ENCODE peak calls at places on chromosomes 5 and 9, in seven cellular contexts. One of them, this sample, is unnamed.

GRCh38 chr5:94240616-94241287 is 377.7 kb downstream of the KIAA0825 start:
- ATAC-seq in gastrocnemius medialis: no peak
- ATAC-seq in Right ventricle myocardium superior: peak
- ATAC-seq in left lung: peak
- ATAC-seq in activated naive CD8-positive, alpha-beta T cell treated with anti-CD3 and anti-CD28 coated beads, Interleukin-2, amount 10 ng/mL, durations not matched to agents 7 days and 5 days: no peak
- ATAC-seq in activated CD4-positive, alpha-beta T cell treated with anti-CD3 and anti-CD28 coated beads for 36 hours: no peak
- ATAC-seq in HepG2: no peak
- ATAC-seq in this sample: peak

GRCh38 chr5:83914199-83914598 is 193.5 kb upstream of the HAPLN1 start:
- ATAC-seq in gastrocnemius medialis: no peak
- ATAC-seq in Right ventricle myocardium superior: peak
- ATAC-seq in left lung: no peak
- ATAC-seq in activated naive CD8-positive, alpha-beta T cell treated with anti-CD3 and anti-CD28 coated beads, Interleukin-2, amount 10 ng/mL, durations not matched to agents 7 days and 5 days: no peak
- ATAC-seq in activated CD4-positive, alpha-beta T cell treated with anti-CD3 and anti-CD28 coated beads for 36 hours: no peak
- ATAC-seq in HepG2: no peak
- ATAC-seq in this sample: no peak

GRCh38 chr9:74983709-74984108 is 31.0 kb upstream of the C9orf40 start:
- ATAC-seq in gastrocnemius medialis: no peak
- ATAC-seq in Right ventricle myocardium superior: no peak
- ATAC-seq in left lung: no peak
- ATAC-seq in activated naive CD8-positive, alpha-beta T cell treated with anti-CD3 and anti-CD28 coated beads, Interleukin-2, amount 10 ng/mL, durations not matched to agents 7 days and 5 days: no peak
- ATAC-seq in activated CD4-positive, alpha-beta T cell treated with anti-CD3 and anti-CD28 coated beads for 36 hours: no peak
- ATAC-seq in HepG2: no peak
- ATAC-seq in this sample: no peak

GRCh38 chr9:69731348-69731747 is 28.5 kb downstream of the PTAR1 start:
- ATAC-seq in gastrocnemius medialis: no peak
- ATAC-seq in Right ventricle myocardium superior: no peak
- ATAC-seq in left lung: no peak
- ATAC-seq in activated naive CD8-positive, alpha-beta T cell treated with anti-CD3 and anti-CD28 coated beads, Interleukin-2, amount 10 ng/mL, durations not matched to agents 7 days and 5 days: no peak
- ATAC-seq in activated CD4-positive, alpha-beta T cell treated with anti-CD3 and anti-CD28 coated beads for 36 hours: peak
- ATAC-seq in HepG2: no peak
- ATAC-seq in this sample: no peak

GRCh38 chr5:14268236-14268701 is 125.1 kb downstream of the TRIO start:
- ATAC-seq in gastrocnemius medialis: peak
- ATAC-seq in Right ventricle myocardium superior: no peak
- ATAC-seq in left lung: peak
- ATAC-seq in activated naive CD8-positive, alpha-beta T cell treated with anti-CD3 and anti-CD28 coated beads, Interleukin-2, amount 10 ng/mL, durations not matched to agents 7 days and 5 days: no peak
- ATAC-seq in activated CD4-positive, alpha-beta T cell treated with anti-CD3 and anti-CD28 coated beads for 36 hours: no peak
- ATAC-seq in HepG2: peak
- ATAC-seq in this sample: peak

GRCh38 chr9:38385896-38386295 is 6.6 kb upstream of the ALDH1B1 start:
- ATAC-seq in gastrocnemius medialis: no peak
- ATAC-seq in Right ventricle myocardium superior: no peak
- ATAC-seq in left lung: no peak
- ATAC-seq in activated naive CD8-positive, alpha-beta T cell treated with anti-CD3 and anti-CD28 coated beads, Interleukin-2, amount 10 ng/mL, durations not matched to agents 7 days and 5 days: no peak
- ATAC-seq in activated CD4-positive, alpha-beta T cell treated with anti-CD3 and anti-CD28 coated beads for 36 hours: no peak
- ATAC-seq in HepG2: no peak
- ATAC-seq in this sample: no peak

GRCh38 chr9:135591491-135592330 is 30.2 kb downstream of the PAEP start:
- ATAC-seq in gastrocnemius medialis: no peak
- ATAC-seq in Right ventricle myocardium superior: no peak
- ATAC-seq in left lung: no peak
- ATAC-seq in activated naive CD8-positive, alpha-beta T cell treated with anti-CD3 and anti-CD28 coated beads, Interleukin-2, amount 10 ng/mL, durations not matched to agents 7 days and 5 days: no peak
- ATAC-seq in activated CD4-positive, alpha-beta T cell treated with anti-CD3 and anti-CD28 coated beads for 36 hours: no peak
- ATAC-seq in HepG2: no peak
- ATAC-seq in this sample: no peak

GRCh38 chr5:115986358-115986757 is 24.1 kb downstream of the LVRN start:
- ATAC-seq in gastrocnemius medialis: no peak
- ATAC-seq in Right ventricle myocardium superior: peak
- ATAC-seq in left lung: no peak
- ATAC-seq in activated naive CD8-positive, alpha-beta T cell treated with anti-CD3 and anti-CD28 coated beads, Interleukin-2, amount 10 ng/mL, durations not matched to agents 7 days and 5 days: no peak
- ATAC-seq in activated CD4-positive, alpha-beta T cell treated with anti-CD3 and anti-CD28 coated beads for 36 hours: no peak
- ATAC-seq in HepG2: no peak
- ATAC-seq in this sample: no peak

GRCh38 chr5:155844541-155844940 is 482.4 kb upstream of the SGCD start:
- ATAC-seq in gastrocnemius medialis: no peak
- ATAC-seq in Right ventricle myocardium superior: no peak
- ATAC-seq in left lung: no peak
- ATAC-seq in activated naive CD8-positive, alpha-beta T cell treated with anti-CD3 and anti-CD28 coated beads, Interleukin-2, amount 10 ng/mL, durations not matched to agents 7 days and 5 days: no peak
- ATAC-seq in activated CD4-positive, alpha-beta T cell treated with anti-CD3 and anti-CD28 coated beads for 36 hours: no peak
- ATAC-seq in HepG2: no peak
- ATAC-seq in this sample: no peak

GRCh38 chr5:74240783-74241750 is 399.5 kb downstream of the ENC1 start:
- ATAC-seq in gastrocnemius medialis: no peak
- ATAC-seq in Right ventricle myocardium superior: no peak
- ATAC-seq in left lung: peak
- ATAC-seq in activated naive CD8-positive, alpha-beta T cell treated with anti-CD3 and anti-CD28 coated beads, Interleukin-2, amount 10 ng/mL, durations not matched to agents 7 days and 5 days: no peak
- ATAC-seq in activated CD4-positive, alpha-beta T cell treated with anti-CD3 and anti-CD28 coated beads for 36 hours: peak
- ATAC-seq in HepG2: no peak
- ATAC-seq in this sample: no peak

GRCh38 chr9:108049026-108049591 is 559.5 kb upstream of the KLF4 start:
- ATAC-seq in gastrocnemius medialis: no peak
- ATAC-seq in Right ventricle myocardium superior: no peak
- ATAC-seq in left lung: peak
- ATAC-seq in activated naive CD8-positive, alpha-beta T cell treated with anti-CD3 and anti-CD28 coated beads, Interleukin-2, amount 10 ng/mL, durations not matched to agents 7 days and 5 days: no peak
- ATAC-seq in activated CD4-positive, alpha-beta T cell treated with anti-CD3 and anti-CD28 coated beads for 36 hours: no peak
- ATAC-seq in HepG2: no peak
- ATAC-seq in this sample: no peak

GRCh38 chr5:73644385-73644963 is 18.5 kb downstream of the ARHGEF28 start:
- ATAC-seq in gastrocnemius medialis: no peak
- ATAC-seq in Right ventricle myocardium superior: no peak
- ATAC-seq in left lung: no peak
- ATAC-seq in activated naive CD8-positive, alpha-beta T cell treated with anti-CD3 and anti-CD28 coated beads, Interleukin-2, amount 10 ng/mL, durations not matched to agents 7 days and 5 days: no peak
- ATAC-seq in activated CD4-positive, alpha-beta T cell treated with anti-CD3 and anti-CD28 coated beads for 36 hours: no peak
- ATAC-seq in HepG2: no peak
- ATAC-seq in this sample: no peak

GRCh38 chr5:117218789-117219188 is 644.2 kb upstream of the SEMA6A start:
- ATAC-seq in gastrocnemius medialis: no peak
- ATAC-seq in Right ventricle myocardium superior: no peak
- ATAC-seq in left lung: no peak
- ATAC-seq in activated naive CD8-positive, alpha-beta T cell treated with anti-CD3 and anti-CD28 coated beads, Interleukin-2, amount 10 ng/mL, durations not matched to agents 7 days and 5 days: no peak
- ATAC-seq in activated CD4-positive, alpha-beta T cell treated with anti-CD3 and anti-CD28 coated beads for 36 hours: no peak
- ATAC-seq in HepG2: no peak
- ATAC-seq in this sample: no peak

This sample was measured in gastroesophageal sphincter.